ENCODE peak calls at places on chromosomes 16 and 17, in six cellular contexts. M, H, V, U, P and C are unnamed samples.

GRCh38 chr17:71349908-71350600 is 770.8 kb upstream of the SOX9 start:
- DNase-seq in M (no peak), H (no peak), V (no peak), U (no peak), P (no peak), C (no peak)

GRCh38 chr17:4003131-4003500 is 38.9 kb upstream of the ATP2A3 start:
- DNase-seq in M (no peak), H (no peak), V (no peak), U (no peak), P (no peak), C (no peak)

GRCh38 chr17:8944083-8944482 is 21.4 kb downstream of the PIK3R5 start:
- DNase-seq in M (no peak), H (no peak), V (no peak), U (no peak), P (no peak), C (no peak)

GRCh38 chr16:76573281-76573680 is 296.1 kb downstream of the CNTNAP4 start:
- DNase-seq in M (no peak), H (no peak), V (no peak), U (no peak), P (no peak), C (no peak)

GRCh38 chr17:17060001-17060929 is 18.0 kb downstream of the MPRIP start:
- DNase-seq in M (peak; percentile 19), H (no peak), V (no peak), U (no peak), P (no peak), C (no peak)

GRCh38 chr16:15674571-15674970 is 24.5 kb downstream of the NDE1 start:
- DNase-seq in M (no peak), H (no peak), V (no peak), U (no peak), P (no peak), C (no peak)

GRCh38 chr16:31298958-31299357 is 39.2 kb downstream of the ITGAM start:
- DNase-seq in M (no peak), H (no peak), V (no peak), U (no peak), P (no peak), C (no peak)

GRCh38 chr16:8855972-8856371 is 12.8 kb downstream of the CARHSP1 start:
- DNase-seq in M (no peak), H (no peak), V (no peak), U (no peak), P (no peak), C (no peak)

GRCh38 chr17:6327007-6327406 is 107.9 kb downstream of the AIPL1 start:
- DNase-seq in M (no peak), H (no peak), V (no peak), U (no peak), P (peak; percentile 46), C (no peak)

GRCh38 chr16:9969580-9969979 is 212.6 kb downstream of the GRIN2A start:
- DNase-seq in M (no peak), H (no peak), V (no peak), U (no peak), P (no peak), C (no peak)

GRCh38 chr16:991759-992158 is 10.2 kb downstream of the SOX8 start:
- DNase-seq in M (no peak), H (no peak), V (no peak), U (no peak), P (no peak), C (no peak)

GRCh38 chr16:88347656-88348376 is 34.9 kb upstream of the ZNF469 start:
- DNase-seq in M (peak; percentile 40), H (no peak), V (no peak), U (no peak), P (no peak), C (no peak)

GRCh38 chr16:1788708-1789100 is 4.8 kb downstream of the IGFALS start:
- DNase-seq in M (peak; percentile 15), H (peak; percentile 4), V (no peak), U (no peak), P (peak; percentile 1), C (no peak)

GRCh38 chr17:43378766-43379165 is 20.0 kb upstream of the ARL4D start:
- DNase-seq in M (no peak), H (no peak), V (no peak), U (no peak), P (no peak), C (no peak)

GRCh38 chr17:45051060-45051719 is at the start of gene DCAKD:
- DNase-seq in M (peak; percentile 93), H (peak; percentile 99), V (peak; percentile 89), U (peak; percentile 95), P (peak; percentile 99), C (peak; percentile 93)

GRCh38 chr16:8961811-8962390 is 1.8 kb downstream of the USP7 start:
- DNase-seq in M (no peak), H (no peak), V (no peak), U (no peak), P (no peak), C (no peak)

GRCh38 chr17:79033741-79034501 is 10.0 kb downstream of the C1QTNF1 start:
- DNase-seq in M (peak; percentile 44), H (no peak), V (no peak), U (no peak), P (peak; percentile 27), C (peak; percentile 67)

GRCh38 chr16:75733305-75734141 is 7.2 kb upstream of the CPHXL start:
- DNase-seq in M (no peak), H (peak; percentile 34), V (no peak), U (peak; percentile 24), P (peak; percentile 78), C (no peak)

GRCh38 chr17:12584727-12585126 is 81.0 kb upstream of the MYOCD start:
- DNase-seq in M (no peak), H (no peak), V (no peak), U (no peak), P (peak; percentile 50), C (no peak)

GRCh38 chr16:56710181-56710737 is 19.7 kb upstream of the NUP93 start:
- DNase-seq in M (no peak), H (no peak), V (no peak), U (no peak), P (no peak), C (no peak)

GRCh38 chr17:75842963-75843576 is 1.1 kb downstream of the UNC13D start:
- DNase-seq in M (peak; percentile 12), H (no peak), V (no peak), U (no peak), P (no peak), C (no peak)

GRCh38 chr16:50684823-50685455 is 3.8 kb upstream of the SNX20 start:
- DNase-seq in M (no peak), H (no peak), V (no peak), U (no peak), P (no peak), C (no peak)

GRCh38 chr17:78117027-78117981 is 11.3 kb downstream of the TMC6 start:
- DNase-seq in M (no peak), H (no peak), V (no peak), U (no peak), P (peak; percentile 58), C (no peak)